ENCODE peak calls at places on chromosomes 12 and 14, in eight cellular contexts. C is NCI-H2081, A is OCI-LY7, G is EL, L is activated T-cell treated with anti-CD3 and anti-CD28 coated beads for 24 hours, O is adrenal gland, E is tibial nerve, D is testis. K is an unnamed sample.
A peak's percentile ranks its signal among the peaks of the same experiment; 100 is the strongest.

GRCh38 chr14:41785696-41786095 is 179.0 kb downstream of the LRFN5 start:
- DNase-seq in C (peak; percentile 75), A (no peak), G (no peak), L (no peak), O (no peak), E (no peak), D (no peak), K (no peak)

GRCh38 chr12:24479131-24479530 is 469.8 kb downstream of the BCAT1 start:
- DNase-seq in C (no peak), A (no peak), G (peak; percentile 5), L (no peak), O (no peak), E (no peak), D (no peak), K (no peak)

GRCh38 chr12:6425588-6426531 is 18.9 kb upstream of the CD27 start:
- DNase-seq in C (no peak), A (peak; percentile 63), G (no peak), L (no peak), O (peak; percentile 91), E (no peak), D (peak; percentile 40), K (no peak)

GRCh38 chr12:41604830-41605229 is 416.7 kb downstream of the PDZRN4 start:
- DNase-seq in C (no peak), A (no peak), G (no peak), L (no peak), O (no peak), E (no peak), D (no peak), K (no peak)

GRCh38 chr14:67432088-67432564 is 20.2 kb upstream of the PLEK2 start:
- DNase-seq in C (no peak), A (no peak), G (no peak), L (no peak), O (no peak), E (no peak), D (no peak), K (no peak)

GRCh38 chr14:23406244-23406643 is 1.8 kb downstream of the MYH6 start:
- DNase-seq in C (no peak), A (peak; percentile 14), G (no peak), L (no peak), O (no peak), E (no peak), D (no peak), K (no peak)

GRCh38 chr12:71354871-71355270 is 84.7 kb upstream of the LGR5 start:
- DNase-seq in C (no peak), A (no peak), G (no peak), L (no peak), O (no peak), E (no peak), D (no peak), K (no peak)

GRCh38 chr14:103727313-103728000 is 11.8 kb downstream of the ZFYVE21 start:
- DNase-seq in C (no peak), A (no peak), G (no peak), L (no peak), O (no peak), E (no peak), D (no peak), K (no peak)

GRCh38 chr12:67998379-67998778 is 9.1 kb downstream of the IFNG-AS1 start:
- DNase-seq in C (no peak), A (no peak), G (no peak), L (no peak), O (no peak), E (no peak), D (no peak), K (no peak)

GRCh38 chr14:88036422-88036821 is 31.5 kb downstream of the GPR65 start:
- DNase-seq in C (no peak), A (no peak), G (no peak), L (no peak), O (no peak), E (no peak), D (no peak), K (no peak)

GRCh38 chr12:131975228-131975627 is 25.5 kb downstream of the EP400 start:
- DNase-seq in C (no peak), A (no peak), G (no peak), L (no peak), O (no peak), E (no peak), D (peak; percentile 72), K (no peak)

GRCh38 chr14:31206536-31207286 is 882 bp downstream of the HECTD1 start:
- DNase-seq in C (peak; percentile 35), A (peak; percentile 69), G (peak; percentile 41), L (peak; percentile 47), O (peak; percentile 42), E (peak; percentile 17), D (peak; percentile 46), K (peak; percentile 20)

GRCh38 chr12:6216581-6216980 is 16.4 kb downstream of the CD9 start:
- DNase-seq in C (no peak), A (no peak), G (no peak), L (no peak), O (no peak), E (no peak), D (no peak), K (no peak)

GRCh38 chr14:47425302-47425701 is 250.1 kb downstream of the MDGA2 start:
- DNase-seq in C (no peak), A (no peak), G (no peak), L (no peak), O (no peak), E (no peak), D (no peak), K (no peak)

GRCh38 chr12:67137256-67137655 is 131.9 kb upstream of the CAND1 start:
- DNase-seq in C (no peak), A (no peak), G (no peak), L (no peak), O (no peak), E (no peak), D (no peak), K (no peak)

GRCh38 chr12:98211914-98212695 is 303.3 kb upstream of the TMPO start:
- DNase-seq in C (no peak), A (peak; percentile 18), G (no peak), L (no peak), O (peak; percentile 4), E (no peak), D (peak; percentile 81), K (no peak)

GRCh38 chr12:124884587-124885438 is 21.1 kb upstream of the SCARB1 start:
- DNase-seq in C (peak; percentile 13), A (peak; percentile 99), G (no peak), L (no peak), O (no peak), E (no peak), D (no peak), K (no peak)

K was measured in breast epithelium.